ENCODE peak calls at places on chromosomes 2 and 18, in four cellular contexts. I is nephron progenitor cell; R is stimulated activated CD8-positive, alpha-beta memory T cell treated with anti-CD3 and anti-CD28 coated beads, Interleukin-4, amount 100 ng/mL, for 4 hours; H is heart left ventricle. N is an unnamed sample.

GRCh38 chr18:24868331-24868730 is 407.9 kb downstream of the HRH4 start:
- DNase-seq in I (no peak), R (no peak), H (no peak), N (no peak)

GRCh38 chr2:127411609-127412370 is 6.4 kb upstream of the PROC start:
- DNase-seq in I (no peak), R (no peak), H (no peak), N (no peak)

GRCh38 chr2:241609859-241610793 is 26.8 kb downstream of the THAP4 start:
- DNase-seq in I (peak), R (peak), H (peak), N (peak)

GRCh38 chr18:8943900-8944870 is 158.3 kb upstream of the NDUFV2 start:
- DNase-seq in I (no peak), R (no peak), H (no peak), N (no peak)

GRCh38 chr2:12589802-12590320 is 126.9 kb upstream of the TRIB2 start:
- DNase-seq in I (no peak), R (no peak), H (no peak), N (no peak)

GRCh38 chr2:37816036-37816435 is 109.1 kb upstream of the RMDN2 start:
- DNase-seq in I (no peak), R (no peak), H (no peak), N (no peak)

GRCh38 chr2:134289225-134289624 is 35.4 kb downstream of the MGAT5 start:
- DNase-seq in I (no peak), R (no peak), H (peak), N (no peak)

GRCh38 chr2:30615926-30616325 is 168.9 kb downstream of the LCLAT1 start:
- DNase-seq in I (no peak), R (no peak), H (no peak), N (no peak)

GRCh38 chr2:157246212-157247067 is 11.1 kb upstream of the GALNT5 start:
- DNase-seq in I (no peak), R (no peak), H (no peak), N (no peak)

GRCh38 chr2:221571108-221571390 is 1.1 kb downstream of the EPHA4 start:
- DNase-seq in I (peak), R (no peak), H (no peak), N (no peak)

GRCh38 chr2:54560146-54560881 is 104.2 kb downstream of the SPTBN1 start:
- DNase-seq in I (peak), R (no peak), H (no peak), N (no peak)

GRCh38 chr2:43831438-43832294 is 7.0 kb downstream of the ABCG5 start:
- DNase-seq in I (no peak), R (no peak), H (no peak), N (no peak)

N was measured in GM18507.